ENCODE peak calls at places on chromosome 6, in five cellular contexts. W, K, S, V and N are unnamed samples.

GRCh38 chr6:127207591-127208120 is 59.0 kb upstream of the RNF146 start:
- DNase-seq in V (peak; percentile 51), S (no peak), K (no peak), W (no peak), N (no peak)

GRCh38 chr6:89298680-89299450 is 16.2 kb downstream of the GABRR2 start:
- DNase-seq in V (peak; percentile 27), S (no peak), W (no peak), K (no peak), N (no peak)

GRCh38 chr6:158654498-158654897 is 4.6 kb downstream of the SYTL3 start:
- DNase-seq in S (no peak), W (peak; percentile 83), K (no peak), V (peak; percentile 65), N (no peak)

GRCh38 chr6:53714395-53714794 is 48.8 kb upstream of the KLHL31 start:
- DNase-seq in S (no peak), W (no peak), K (no peak), V (no peak), N (no peak)

GRCh38 chr6:33935439-33936080 is 131.8 kb upstream of the MLN start:
- DNase-seq in S (no peak), W (no peak), K (no peak), V (no peak), N (peak; percentile 75)

GRCh38 chr6:122429328-122429727 is 29.9 kb downstream of the HSF2 start:
- DNase-seq in V (no peak), S (no peak), K (no peak), W (no peak), N (no peak)

GRCh38 chr6:170278743-170279094 is 12.2 kb downstream of the DLL1 start:
- DNase-seq in S (peak; percentile 21), V (no peak), W (no peak), K (no peak), N (no peak)

GRCh38 chr6:150201285-150201684 is 58.4 kb downstream of the PPP1R14C start:
- DNase-seq in W (no peak), S (no peak), V (no peak), K (no peak), N (no peak)

GRCh38 chr6:43851204-43851855 is 81.3 kb downstream of the VEGFA start:
- DNase-seq in V (peak; percentile 66), S (no peak), W (no peak), K (no peak), N (no peak)

GRCh38 chr6:25365159-25365558 is 86.0 kb downstream of the CARMIL1 start:
- DNase-seq in S (no peak), V (no peak), K (no peak), W (no peak), N (no peak)

GRCh38 chr6:18680842-18681241 is 293.7 kb downstream of the RNF144B start:
- DNase-seq in W (no peak), S (no peak), K (no peak), V (no peak), N (no peak)
- TF ChIP-seq CTCF in W (no peak), S (peak; percentile 28), K (no peak), V (peak; percentile 7), N (no peak)

GRCh38 chr6:141309295-141309694 is 823.4 kb upstream of the GJE1 start:
- DNase-seq in V (no peak), K (no peak), W (no peak), S (peak; percentile 8), N (no peak)
- TF ChIP-seq CTCF in V (no peak), K (no peak), W (no peak), S (peak; percentile 47), N (no peak)

GRCh38 chr6:117276778-117277177 is 11.4 kb downstream of the VGLL2 start:
- DNase-seq in S (no peak), W (no peak), V (no peak), K (no peak), N (no peak)

GRCh38 chr6:117275711-117276110 is 10.4 kb downstream of the VGLL2 start:
- DNase-seq in K (no peak), S (no peak), W (no peak), V (no peak), N (no peak)

GRCh38 chr6:117275205-117275604 is 9.8 kb downstream of the VGLL2 start:
- DNase-seq in V (no peak), S (no peak), K (no peak), W (no peak), N (no peak)

GRCh38 chr6:117280922-117281321 is 15.6 kb downstream of the VGLL2 start:
- DNase-seq in W (no peak), K (no peak), V (no peak), S (no peak), N (no peak)
- TF ChIP-seq CTCF in W (no peak), K (no peak), V (peak; percentile 30), S (peak; percentile 47), N (no peak)

DNA sequence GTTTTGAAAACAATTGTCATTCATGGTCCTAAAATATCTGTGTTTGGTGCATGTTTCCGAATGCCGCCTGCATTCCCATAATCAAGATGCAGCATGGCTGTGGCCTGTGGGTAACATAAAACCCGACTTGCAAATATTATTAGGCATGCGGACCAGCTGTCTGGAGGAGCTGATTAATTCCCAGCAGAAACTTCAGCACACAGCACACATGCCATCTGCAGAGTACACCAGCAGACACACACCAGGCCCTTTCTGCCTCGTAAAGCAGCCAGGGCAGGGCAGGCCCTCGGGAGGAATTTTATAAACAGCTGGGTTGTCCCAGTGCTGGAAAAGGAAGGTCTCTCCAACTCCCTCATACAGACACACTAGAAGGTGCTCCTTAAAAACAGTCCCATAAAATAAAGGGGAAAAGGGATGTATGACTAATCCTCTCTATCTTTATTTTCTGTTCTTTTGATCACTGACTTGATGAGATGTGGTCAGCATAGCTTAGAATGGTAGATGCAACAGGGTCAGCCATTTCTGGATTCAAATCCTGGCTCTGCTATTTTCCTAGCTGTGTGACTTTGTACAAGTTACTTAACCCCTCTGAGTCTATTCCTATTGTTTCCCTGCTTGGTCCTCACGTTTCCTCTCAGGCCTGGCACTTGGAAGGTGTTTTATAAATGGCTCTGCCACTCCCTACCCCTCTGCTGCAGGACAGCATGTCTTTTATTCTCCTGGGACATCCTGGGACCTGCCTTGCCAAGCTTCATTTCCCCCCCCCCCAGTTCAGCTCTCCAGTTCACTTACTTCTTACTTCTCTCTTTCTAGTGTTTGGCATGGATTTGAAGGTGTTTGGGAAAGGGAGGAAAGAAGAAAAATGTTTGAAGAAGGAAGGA is 85.9 kb upstream of the TRAF3IP2 start:
- DNase-seq in V (no peak), K (no peak), S (no peak), W (no peak), N (peak; percentile 37)
- TF ChIP-seq CTCF in V (no peak), K (no peak), S (no peak), W (no peak), N (no peak)

DNA sequence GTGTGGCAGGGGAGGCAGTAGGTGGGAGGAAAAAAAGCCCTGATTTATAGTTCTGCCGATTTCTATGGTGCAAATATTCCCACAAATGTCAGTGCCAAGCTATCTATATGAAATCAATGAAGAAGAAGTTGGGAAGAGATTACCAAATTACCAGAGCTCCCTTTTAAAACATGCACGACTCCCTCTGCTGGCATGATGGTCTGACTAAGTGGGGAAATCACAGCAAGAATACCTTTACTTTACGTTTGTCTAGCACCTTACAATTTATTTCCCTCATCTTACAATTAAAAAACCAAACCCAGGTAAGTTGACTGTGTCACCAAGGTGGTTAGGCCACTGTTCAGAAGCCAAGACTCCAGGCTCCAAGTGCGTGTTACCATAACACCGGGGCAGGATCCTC is 55.6 kb downstream of the AGPAT4 start:
- DNase-seq in S (peak; percentile 2), W (no peak), K (no peak), V (no peak), N (no peak)
- TF ChIP-seq CTCF in S (peak; percentile 56), W (no peak), K (no peak), V (peak; percentile 34), N (no peak)